ENCODE peak calls at places on chromosomes 12 and 14, in nine cellular contexts. S, T, Y, K, U, N, P, F and Q are unnamed samples. For H3K4me1, the result is how much of the 10 kb centered on the place peaks cover.

GRCh38 chr14:76772300-76773187 is 11.3 kb downstream of the VASH1 start:
- DNase-seq in U (no peak), F (no peak), K (no peak), Y (peak), P (no peak), N (no peak), T (no peak), S (peak), Q (peak)

GRCh38 chr14:29805415-29806123 is 122.1 kb downstream of the PRKD1 start:
- DNase-seq in N (no peak), P (no peak), T (no peak), Y (no peak), K (peak), F (no peak), S (peak), U (peak), Q (no peak)

GRCh38 chr12:100899301-100899700 is 104.7 kb downstream of the ANO4 start:
- DNase-seq in T (no peak), K (peak), P (no peak), U (no peak), Y (no peak), F (no peak), N (no peak), S (no peak), Q (no peak)

GRCh38 chr14:34013714-34014055 is 62.8 kb upstream of the EGLN3 start:
- DNase-seq in T (no peak), N (no peak), S (no peak), F (no peak), U (no peak), P (no peak), K (no peak), Y (peak), Q (no peak)

GRCh38 chr14:92362781-92363235 is 39.8 kb downstream of the SLC24A4 start:
- DNase-seq in T (no peak), S (no peak), Y (no peak), K (peak), P (no peak), U (peak), F (no peak), N (no peak), Q (no peak)

GRCh38 chr12:53700567-53700966 is 24.7 kb upstream of the ATP5MC2 start:
- DNase-seq in F (no peak), Y (no peak), U (peak), S (no peak), P (no peak), N (no peak), K (peak), T (no peak), Q (no peak)

GRCh38 chr12:6434205-6435180 is 10.3 kb upstream of the CD27 start:
- DNase-seq in N (no peak), F (no peak), Y (no peak), T (no peak), K (no peak), P (no peak), U (no peak), S (no peak), Q (no peak)

GRCh38 chr14:31425905-31426304 is 5.6 kb upstream of the HEATR5A start:
- DNase-seq in N (no peak), U (no peak), K (no peak), T (no peak), P (no peak), Y (no peak), F (no peak), S (no peak), Q (no peak)

GRCh38 chr12:81208193-81208946 is 130.5 kb downstream of the ACSS3 start:
- DNase-seq in U (no peak), Y (no peak), P (no peak), T (no peak), N (no peak), K (peak), F (no peak), S (peak), Q (peak)

GRCh38 chr12:14995583-14996425 is 23.0 kb downstream of the PDE6H start:
- DNase-seq in P (peak), S (peak), T (peak), Y (peak), F (peak), U (peak), N (peak), K (peak), Q (peak)

GRCh38 chr12:14272954-14273910 is 92.2 kb upstream of the ATF7IP start:
- DNase-seq in S (no peak), T (no peak), K (no peak), F (peak), P (no peak), Y (no peak), U (peak), N (no peak), Q (no peak)

GRCh38 chr12:13254311-13254710 is 57.8 kb downstream of the EMP1 start:
- DNase-seq in F (no peak), N (no peak), Y (no peak), K (no peak), T (no peak), S (no peak), P (peak), U (no peak), Q (no peak)

GRCh38 chr14:74682169-74682952 is 30.5 kb downstream of the AREL1 start:
- DNase-seq in U (no peak), K (no peak), Y (peak), S (no peak), P (no peak), N (no peak), T (no peak), F (no peak), Q (no peak)

GRCh38 chr12:70121562-70121961 is 121.7 kb upstream of the CNOT2 start:
- DNase-seq in Y (no peak), P (no peak), N (no peak), F (no peak), K (no peak), U (peak), T (no peak), S (no peak), Q (no peak)

GRCh38 chr14:38973083-38973700 is 129.8 kb downstream of the SEC23A start:
- DNase-seq in N (no peak), S (no peak), T (no peak), U (no peak), P (no peak), F (no peak), K (no peak), Y (no peak), Q (peak)

DNA sequence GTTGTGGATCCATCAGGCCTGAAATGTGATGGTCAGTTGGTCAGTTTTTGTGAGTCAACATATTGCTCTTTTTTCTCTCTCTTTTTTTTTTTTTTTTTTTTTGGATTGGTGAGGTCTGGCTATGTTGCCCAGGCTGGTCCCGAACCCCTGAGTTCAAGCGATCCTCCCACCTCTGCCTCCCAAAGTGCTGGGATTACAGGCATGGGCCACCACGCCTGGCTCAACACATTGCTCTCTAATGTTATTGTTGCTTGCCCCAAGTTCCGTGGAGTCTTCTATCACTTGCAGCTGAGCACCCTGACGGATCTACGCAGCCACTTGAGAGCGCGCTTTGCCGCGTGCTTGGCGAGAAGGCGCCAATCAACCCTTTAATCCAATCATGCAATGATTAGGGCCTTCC is 69.5 kb upstream of the DIO3 start:
- DNase-seq in U (no peak), P (no peak), Y (no peak), S (no peak), T (no peak), K (no peak), F (no peak), N (no peak), Q (no peak)
- TF ChIP-seq EZH2phosphoT487 in U (no peak), P (no peak), Y (no peak), S (no peak), T (no peak), K (no peak), F (no peak), N (no peak), Q (no peak)

DNA sequence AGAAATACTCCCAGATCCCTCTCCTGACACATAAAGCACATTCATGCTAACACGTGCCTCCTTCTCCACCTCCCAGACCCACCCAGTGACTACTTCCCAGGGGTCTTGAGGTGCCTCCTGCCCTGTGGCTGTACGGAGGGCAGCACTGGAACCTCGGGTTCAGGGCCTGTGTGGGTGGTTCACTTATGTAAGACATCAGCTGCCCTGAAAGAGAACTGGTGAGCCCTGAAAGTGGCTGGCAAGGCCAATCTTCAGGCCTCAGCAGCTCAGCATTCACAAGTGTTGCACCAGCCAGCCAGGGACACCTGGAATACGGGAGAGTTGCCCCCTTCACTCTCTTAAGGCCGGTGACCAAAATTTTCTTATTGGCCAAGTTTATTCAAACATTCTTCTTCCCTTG is 38.9 kb upstream of the NTF3 start:
- DNase-seq in N (no peak), T (no peak), P (no peak), K (no peak), S (no peak), Y (no peak), F (no peak), U (no peak), Q (no peak)
- H3K4me1 ChIP-seq in N (under half), T (under half), P (under half), K (under half), S (under half), Y (under half), F (under half), U (under half), Q (under half)

DNA sequence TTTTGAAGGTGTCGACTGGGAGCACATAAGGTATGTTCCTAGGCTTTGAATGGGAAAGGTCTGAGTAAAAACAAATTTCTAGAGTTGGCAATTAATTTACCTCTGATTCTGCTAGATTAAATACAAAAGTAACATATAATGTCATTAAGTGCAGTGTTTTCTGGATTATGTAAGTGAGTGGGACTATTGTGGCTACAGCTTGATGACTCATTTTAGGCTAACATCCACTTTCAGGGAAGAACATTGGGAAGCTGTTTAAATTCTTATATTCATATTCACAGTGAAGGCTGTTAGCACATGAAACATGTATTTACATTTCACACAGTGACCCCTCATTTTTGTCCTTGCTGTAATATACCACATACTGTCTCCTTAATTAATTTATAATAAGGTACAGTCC is 13.2 kb upstream of the BMAL2 start:
- DNase-seq in N (no peak), P (no peak), U (peak), K (peak), Y (no peak), S (no peak), T (no peak), F (no peak), Q (no peak)
- H3K4me2 ChIP-seq in N (no peak), P (no peak), U (peak), K (peak), Y (peak), S (no peak), T (peak), F (no peak), Q (no peak)

GRCh38 chr12:117034249-117034648 is 65.0 kb downstream of the TESC start:
- DNase-seq in T (no peak), S (no peak), Y (no peak), K (no peak), N (no peak), P (no peak), F (no peak), U (no peak), Q (no peak)
- TF ChIP-seq EZH2phosphoT487 in T (no peak), S (no peak), Y (no peak), K (no peak), N (no peak), P (no peak), F (no peak), U (no peak), Q (no peak)

DNA sequence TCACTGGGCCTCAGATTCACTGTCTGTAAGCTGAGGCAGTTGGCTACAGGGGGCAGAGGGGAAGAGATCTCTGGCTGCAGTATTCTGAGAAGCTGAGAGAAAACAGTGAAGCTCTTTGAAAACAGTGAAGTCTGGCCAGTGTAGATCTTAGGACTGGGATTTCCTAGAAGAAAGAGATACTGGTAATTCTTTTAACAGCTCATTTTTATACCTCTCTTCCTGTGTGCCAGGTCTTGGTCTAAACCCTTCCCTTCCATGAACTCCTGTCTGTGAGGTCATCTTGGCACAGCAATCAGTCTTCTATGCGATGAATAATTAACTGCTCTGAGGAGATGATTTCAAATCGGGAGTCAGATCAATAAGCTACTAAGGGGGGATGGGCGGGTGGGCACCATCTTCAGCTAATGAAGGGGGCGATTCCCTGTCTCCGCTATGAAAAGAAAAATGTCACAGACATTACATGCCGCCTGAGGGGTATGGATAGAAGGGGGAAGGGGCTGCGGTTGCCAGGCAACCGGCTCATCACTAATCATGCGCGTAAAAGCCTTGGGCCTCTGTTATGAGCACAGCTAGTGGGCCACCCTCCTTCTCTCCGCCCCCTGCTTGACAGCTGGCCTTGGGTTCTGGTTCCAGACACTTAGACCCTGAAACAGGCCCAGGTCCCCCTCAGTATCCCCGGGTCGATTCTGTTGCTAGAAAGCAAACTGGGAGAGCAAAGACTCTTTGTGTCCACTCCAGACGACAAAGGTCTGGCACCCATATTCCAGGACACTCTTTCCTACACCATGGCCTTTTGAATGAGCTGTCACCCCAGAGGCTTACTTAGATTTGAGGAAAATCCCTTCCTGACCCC is 75.3 kb upstream of the CEP83 start:
- DNase-seq in U (no peak), K (no peak), Y (peak), N (no peak), T (no peak), S (no peak), P (no peak), F (no peak), Q (peak)
- H3K4me1 ChIP-seq in U (under half), K (under half), Y (under half), N (under half), T (under half), S (under half), P (under half), F (under half), Q (under half)

GRCh38 chr12:111094157-111094772 is 173.9 kb upstream of the MYL2 start:
- DNase-seq in P (no peak), T (no peak), U (no peak), N (no peak), S (no peak), Y (no peak), F (no peak), K (no peak), Q (no peak)
- H3K4me2 ChIP-seq in P (peak), T (no peak), U (no peak), N (no peak), S (no peak), Y (no peak), F (peak), K (no peak), Q (no peak)

DNA sequence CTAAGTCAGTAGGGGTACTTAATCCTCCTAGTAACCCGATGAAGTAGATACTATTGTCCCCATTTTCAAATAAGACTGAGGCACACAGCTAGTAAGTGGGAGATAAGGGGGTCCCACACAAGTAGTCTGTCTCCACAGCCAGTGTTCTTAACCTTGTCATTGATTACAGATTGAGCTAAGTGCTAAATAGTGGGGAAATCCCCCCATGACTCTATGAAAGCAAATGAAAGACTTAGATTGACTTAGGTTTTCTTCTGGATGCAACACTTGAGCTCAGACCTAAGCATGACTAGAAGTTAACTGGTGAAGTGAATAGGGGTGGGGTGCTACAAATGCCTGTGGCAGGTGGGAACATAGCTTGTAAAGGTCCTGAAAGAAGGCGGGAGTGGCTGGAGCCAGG is 73.8 kb downstream of the SYNE2 start:
- DNase-seq in P (no peak), N (no peak), F (no peak), Y (no peak), T (no peak), K (no peak), S (no peak), U (no peak), Q (no peak)
- TF ChIP-seq EZH2phosphoT487 in P (no peak), N (no peak), F (no peak), Y (no peak), T (no peak), K (no peak), S (no peak), U (no peak), Q (no peak)

GRCh38 chr12:109720856-109721189 is 7.2 kb downstream of the FAM222A start:
- DNase-seq in S (no peak), Y (no peak), N (no peak), F (no peak), U (no peak), T (no peak), K (no peak), P (no peak), Q (no peak)

GRCh38 chr12:109721276-109721675 is 7.7 kb downstream of the FAM222A start:
- DNase-seq in N (no peak), F (no peak), K (no peak), Y (no peak), S (no peak), P (no peak), T (no peak), U (no peak), Q (no peak)

GRCh38 chr12:109723311-109723791 is 9.7 kb downstream of the FAM222A start:
- DNase-seq in F (no peak), Y (no peak), T (peak), P (no peak), U (no peak), N (no peak), K (no peak), S (no peak), Q (no peak)

GRCh38 chr12:109722753-109723109 is 9.1 kb downstream of the FAM222A start:
- DNase-seq in Y (no peak), F (no peak), T (no peak), P (no peak), N (no peak), U (no peak), K (no peak), S (no peak), Q (no peak)

GRCh38 chr12:109722022-109722752 is 8.6 kb downstream of the FAM222A start:
- DNase-seq in T (no peak), U (no peak), K (no peak), Y (no peak), F (no peak), P (no peak), N (no peak), S (no peak), Q (no peak)
- H3K4me1 ChIP-seq in T (half or more), U (under half), K (under half), Y (under half), F (under half), P (under half), N (under half), S (under half), Q (half or more)

DNA sequence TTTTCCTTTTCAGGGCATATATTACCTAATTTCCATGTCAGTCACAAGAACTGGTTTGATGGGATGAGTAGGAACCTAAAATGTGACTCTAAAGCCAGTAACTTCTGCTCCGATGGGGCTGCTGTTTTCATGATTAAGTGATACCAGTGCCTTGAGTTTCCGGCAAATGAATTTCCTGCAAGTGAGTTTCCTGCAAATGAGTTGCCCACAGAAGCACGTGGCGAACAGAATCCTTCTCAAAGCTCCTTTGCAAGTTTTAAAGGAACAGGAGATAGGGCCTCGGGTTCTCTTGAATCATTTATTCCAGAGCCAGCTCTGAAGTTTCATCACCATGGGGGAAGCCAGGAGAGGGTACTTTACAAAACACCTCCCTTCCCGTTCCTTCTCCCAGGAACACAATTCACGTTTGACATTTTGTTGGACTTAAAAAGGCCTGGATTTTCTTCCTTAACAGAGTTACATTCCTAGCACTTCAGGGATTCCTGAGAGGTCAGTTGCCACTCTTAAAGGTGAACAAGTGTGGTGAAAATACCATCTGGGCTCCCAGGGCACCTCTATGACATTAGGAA is 2.2 kb upstream of the PPTC7 start:
- DNase-seq in F (peak), P (no peak), U (peak), S (peak), Y (peak), T (no peak), N (no peak), K (peak), Q (peak)
- H3K4me2 ChIP-seq in F (peak), P (no peak), U (peak), S (no peak), Y (no peak), T (no peak), N (no peak), K (peak), Q (peak)